ENCODE peak calls at places on chromosomes 6 and 20, in six cellular contexts. Q is psoas muscle, V is stomach, U is GM12865, A is A549, Y is lower lobe of right lung. P is an unnamed sample.

GRCh38 chr6:120869397-120869796 is 464.9 kb downstream of the TBC1D32 start:
- DNase-seq in A (no peak), Y (no peak), U (no peak), Q (no peak), V (no peak), P (no peak)

GRCh38 chr20:29878281-29878741 is 1379.2 kb upstream of the DEFB115 start:
- DNase-seq in Q (peak), V (peak), U (peak), A (peak), Y (peak), P (no peak)

GRCh38 chr20:45377191-45377775 is 842 bp downstream of the TP53TG5 start:
- DNase-seq in U (no peak), A (no peak), Y (peak), Q (no peak), V (no peak), P (no peak)

GRCh38 chr6:53986165-53986720 is 125.0 kb upstream of the MLIP start:
- DNase-seq in A (peak), Y (no peak), Q (peak), V (no peak), U (peak), P (peak)

GRCh38 chr20:33636776-33637175 is 25.4 kb upstream of the C20orf144 start:
- DNase-seq in Y (no peak), A (no peak), V (no peak), Q (no peak), U (no peak), P (no peak)

GRCh38 chr6:159151266-159151855 is 17.8 kb upstream of the FNDC1 start:
- DNase-seq in A (peak), Q (no peak), Y (no peak), U (peak), V (peak), P (peak)

GRCh38 chr20:25009218-25010145 is 16.9 kb upstream of the APMAP start:
- DNase-seq in Q (peak), Y (no peak), U (no peak), V (no peak), A (no peak), P (no peak)

GRCh38 chr6:150998992-150999975 is 133.8 kb downstream of the MTHFD1L start:
- DNase-seq in V (no peak), A (no peak), U (no peak), Y (no peak), Q (no peak), P (no peak)

GRCh38 chr6:157107915-157108651 is 215.2 kb downstream of the TMEM242 start:
- DNase-seq in A (peak), Y (no peak), Q (no peak), V (no peak), U (no peak), P (no peak)

GRCh38 chr20:24098886-24099285 is 110.3 kb upstream of the GGTLC1 start:
- DNase-seq in Q (no peak), A (peak), V (no peak), Y (no peak), U (no peak), P (no peak)

GRCh38 chr20:38633577-38634093 is 32.0 kb downstream of the ARHGAP40 start:
- DNase-seq in U (peak), A (peak), Y (peak), Q (peak), V (peak), P (peak)

GRCh38 chr20:49313271-49313670 is 35.4 kb upstream of the ZNFX1 start:
- DNase-seq in Q (no peak), Y (no peak), U (no peak), A (no peak), V (no peak), P (no peak)

GRCh38 chr6:99305021-99305554 is 44.4 kb downstream of the FAXC start:
- DNase-seq in U (peak), A (no peak), Y (no peak), V (no peak), Q (no peak), P (no peak)

GRCh38 chr20:1164871-1165270 is 19.9 kb downstream of the TMEM74B start:
- DNase-seq in U (no peak), Y (no peak), A (no peak), Q (no peak), V (no peak), P (no peak)

GRCh38 chr20:44961868-44962267 is 1.7 kb upstream of the TOMM34 start:
- DNase-seq in U (no peak), Y (no peak), A (no peak), Q (no peak), V (no peak), P (no peak)

GRCh38 chr6:53793318-53793975 is 1.4 kb upstream of the LRRC1 start:
- DNase-seq in Y (peak), U (peak), V (peak), Q (no peak), A (peak), P (peak)

GRCh38 chr6:166877906-166878305 is 78.4 kb downstream of the RNASET2 start:
- DNase-seq in Y (no peak), A (no peak), Q (no peak), U (no peak), V (no peak), P (peak)

GRCh38 chr6:6931047-6932025 is 176.4 kb upstream of the RREB1 start:
- DNase-seq in V (no peak), U (peak), A (no peak), Y (no peak), Q (no peak), P (no peak)

GRCh38 chr6:18100296-18100695 is 22.2 kb downstream of the NHLRC1 start:
- DNase-seq in U (no peak), A (no peak), Y (no peak), V (no peak), Q (no peak), P (no peak)

GRCh38 chr6:97947841-97948240 is 664.8 kb upstream of the MMS22L start:
- DNase-seq in Q (no peak), Y (peak), A (peak), U (no peak), V (peak), P (peak)

GRCh38 chr20:14444106-14444505 is 106.7 kb upstream of the FLRT3 start:
- DNase-seq in A (no peak), V (no peak), Y (no peak), U (no peak), Q (no peak), P (no peak)

GRCh38 chr6:41429506-41430504 is 94.4 kb downstream of the NCR2 start:
- DNase-seq in Q (no peak), V (no peak), U (no peak), A (no peak), Y (no peak), P (no peak)

GRCh38 chr20:58890454-58891075 is 38.0 kb downstream of the GNAS start:
- DNase-seq in A (peak), Q (peak), Y (peak), V (peak), U (peak), P (peak)

GRCh38 chr6:28758046-28758817 is 165.6 kb downstream of the TRIM27 start:
- DNase-seq in Y (no peak), Q (no peak), A (peak), U (peak), V (no peak), P (peak)

GRCh38 chr6:114085206-114085605 is 114.3 kb upstream of the HDAC2 start:
- DNase-seq in Y (no peak), V (no peak), Q (no peak), A (no peak), U (no peak), P (no peak)

GRCh38 chr6:138219398-138219797 is 1.1 kb upstream of the PBOV1 start:
- DNase-seq in Y (no peak), Q (no peak), A (no peak), V (peak), U (no peak), P (no peak)

GRCh38 chr6:2641044-2641673 is 109.6 kb downstream of the MYLK4 start:
- DNase-seq in V (no peak), U (peak), A (no peak), Q (no peak), Y (no peak), P (no peak)

GRCh38 chr20:973785-974194 is 28.3 kb downstream of the RSPO4 start:
- DNase-seq in V (no peak), U (peak), Y (no peak), Q (no peak), A (peak), P (peak)

GRCh38 chr6:17999430-17999829 is 12.0 kb upstream of the KIF13A start:
- DNase-seq in Y (no peak), A (no peak), U (no peak), V (no peak), Q (no peak), P (no peak)

GRCh38 chr20:59320426-59320825 is 20.0 kb downstream of the EDN3 start:
- DNase-seq in V (no peak), U (no peak), Y (no peak), Q (peak), A (no peak), P (no peak)

GRCh38 chr6:98670045-98670746 is 164.2 kb upstream of the POU3F2 start:
- DNase-seq in U (no peak), Y (no peak), Q (no peak), V (no peak), A (no peak), P (no peak)

GRCh38 chr6:114764866-114765265 is 422.0 kb upstream of the HS3ST5 start:
- DNase-seq in A (no peak), V (no peak), U (no peak), Y (no peak), Q (no peak), P (no peak)

GRCh38 chr6:151682251-151682650 is 125.2 kb upstream of the ESR1 start:
- DNase-seq in U (no peak), A (no peak), Y (no peak), V (no peak), Q (no peak), P (no peak)

GRCh38 chr6:73640179-73640750 is 13.5 kb downstream of the SLC17A5 start:
- DNase-seq in U (no peak), Y (no peak), V (no peak), Q (no peak), A (no peak), P (peak)

GRCh38 chr20:407953-408842 is at the start of gene RBCK1:
- DNase-seq in U (peak), Y (peak), Q (peak), V (peak), A (peak), P (peak)

GRCh38 chr6:2578729-2579128 is 172.0 kb downstream of the MYLK4 start:
- DNase-seq in Q (no peak), A (no peak), Y (no peak), V (no peak), U (no peak), P (no peak)

GRCh38 chr6:117237561-117237960 is 27.8 kb upstream of the VGLL2 start:
- DNase-seq in Q (no peak), U (no peak), V (no peak), A (no peak), Y (no peak), P (no peak)

GRCh38 chr20:7113577-7114466 is 346.3 kb downstream of the BMP2 start:
- DNase-seq in Y (no peak), V (peak), U (peak), Q (no peak), A (peak), P (peak)

GRCh38 chr6:149007846-149008245 is 261.0 kb downstream of the UST start:
- DNase-seq in Y (no peak), U (no peak), Q (no peak), A (no peak), V (no peak), P (no peak)

GRCh38 chr6:36328600-36328999 is 8.1 kb downstream of the BNIP5 start:
- DNase-seq in Y (no peak), Q (no peak), U (no peak), V (no peak), A (no peak), P (no peak)

GRCh38 chr20:40442181-40442963 is 246.7 kb downstream of the MAFB start:
- DNase-seq in Q (no peak), Y (no peak), U (no peak), A (no peak), V (no peak), P (peak)
- TF ChIP-seq CTCF in Q (no peak), Y (peak), U (no peak), A (no peak), V (no peak), P (no peak)

GRCh38 chr6:165686966-165687365 is 23.9 kb upstream of the PDE10A start:
- DNase-seq in U (no peak), V (no peak), Y (no peak), A (no peak), Q (no peak), P (no peak)

GRCh38 chr6:165685302-165685701 is 22.3 kb upstream of the PDE10A start:
- DNase-seq in U (no peak), A (no peak), Q (no peak), Y (no peak), V (no peak), P (no peak)

GRCh38 chr6:165694296-165694695 is 31.3 kb upstream of the PDE10A start:
- DNase-seq in Q (no peak), A (no peak), V (no peak), U (no peak), Y (no peak), P (no peak)

GRCh38 chr6:165692106-165692653 is 29.1 kb upstream of the PDE10A start:
- DNase-seq in U (no peak), Y (no peak), V (no peak), A (no peak), Q (no peak), P (no peak)

GRCh38 chr6:165689699-165690098 is 26.7 kb upstream of the PDE10A start:
- DNase-seq in A (no peak), Y (no peak), V (no peak), U (no peak), Q (no peak), P (no peak)
- TF ChIP-seq CTCF in A (no peak), Y (no peak), V (no peak), U (no peak), Q (no peak), P (no peak)

GRCh38 chr6:134174790-134175531 is 122.5 kb upstream of the SLC2A12 start:
- DNase-seq in V (peak), Q (peak), U (peak), Y (peak), A (peak), P (peak)
- TF ChIP-seq CTCF in V (no peak), Q (peak), U (no peak), Y (no peak), A (no peak), P (no peak)

GRCh38 chr20:3158968-3159431 is 665 bp downstream of the FASTKD5 start:
- DNase-seq in A (peak), Y (no peak), Q (no peak), V (no peak), U (peak), P (no peak)
- TF ChIP-seq CTCF in A (no peak), Y (no peak), Q (no peak), V (no peak), U (no peak), P (no peak)

GRCh38 chr6:119331676-119332286 is 17.8 kb downstream of the MAN1A1 start:
- DNase-seq in U (no peak), V (no peak), Y (no peak), Q (no peak), A (no peak), P (no peak)
- TF ChIP-seq CTCF in U (no peak), V (no peak), Y (no peak), Q (no peak), A (no peak), P (no peak)

GRCh38 chr20:32108814-32109391 is 611 bp upstream of the TM9SF4 start:
- DNase-seq in U (no peak), Y (no peak), V (no peak), Q (no peak), A (no peak), P (no peak)
- TF ChIP-seq CTCF in U (no peak), Y (no peak), V (no peak), Q (no peak), A (no peak), P (no peak)

P was measured in Calu3.